ENCODE peak calls at places on chromosomes 11 and 22, in four cellular contexts. T is thoracic aorta, X is IMR-90, F is lower lobe of right lung. H is an unnamed sample.

GRCh38 chr22:24803064-24803542 is 2.9 kb upstream of the SGSM1 start:
- DNase-seq in T (no peak), F (no peak), X (peak; percentile 12), H (no peak)

GRCh38 chr22:50009765-50010675 is 2.5 kb downstream of the IL17REL start:
- DNase-seq in X (no peak), F (peak; percentile 43), T (no peak), H (no peak)

GRCh38 chr22:49026476-49027121 is 801.1 kb downstream of the BRD1 start:
- DNase-seq in F (peak; percentile 36), T (no peak), X (no peak), H (peak; percentile 42)

GRCh38 chr11:69686856-69687255 is 11.7 kb upstream of the LTO1 start:
- DNase-seq in T (no peak), F (no peak), X (no peak), H (peak; percentile 68)

GRCh38 chr11:45603930-45604682 is 61.3 kb downstream of the CHST1 start:
- DNase-seq in X (no peak), F (no peak), T (no peak), H (no peak)

GRCh38 chr11:77559686-77560425 is 29.9 kb upstream of the AQP11 start:
- DNase-seq in X (peak; percentile 93), F (no peak), T (no peak), H (no peak)

GRCh38 chr22:25700996-25701815 is 40.8 kb upstream of the MYO18B start:
- DNase-seq in T (no peak), X (peak; percentile 22), F (no peak), H (no peak)

GRCh38 chr11:69497221-69497787 is 15.8 kb downstream of the LINC01488 start:
- DNase-seq in T (peak; percentile 41), X (peak; percentile 95), F (peak; percentile 87), H (peak; percentile 61)

GRCh38 chr11:95279921-95280861 is 49.2 kb upstream of the SESN3 start:
- DNase-seq in X (no peak), T (no peak), F (no peak), H (no peak)

GRCh38 chr11:69928124-69928523 is 108.9 kb upstream of the FGF3 start:
- DNase-seq in F (peak; percentile 11), T (no peak), X (no peak), H (peak; percentile 50)

GRCh38 chr11:126127898-126128297 is 65.2 kb upstream of the CDON start:
- DNase-seq in X (no peak), T (no peak), F (no peak), H (peak; percentile 50)

GRCh38 chr11:47093541-47093940 is 83.1 kb downstream of the ARFGAP2 start:
- DNase-seq in X (no peak), T (no peak), F (no peak), H (no peak)

GRCh38 chr22:19085233-19086043 is 36.8 kb downstream of the DGCR2 start:
- DNase-seq in T (no peak), F (no peak), X (peak; percentile 52), H (no peak)

GRCh38 chr22:17836977-17837742 is 62.9 kb upstream of the BID start:
- DNase-seq in F (no peak), T (no peak), X (no peak), H (no peak)

GRCh38 chr11:127073621-127074020 is 73.1 kb upstream of the KIRREL3 start:
- DNase-seq in T (no peak), X (no peak), F (no peak), H (no peak)

GRCh38 chr11:123494195-123495050 is 64.4 kb downstream of the GRAMD1B start:
- DNase-seq in X (peak; percentile 69), T (no peak), F (no peak), H (no peak)

GRCh38 chr11:46808804-46809431 is 37.2 kb downstream of the CKAP5 start:
- DNase-seq in F (no peak), X (peak; percentile 49), T (no peak), H (no peak)

GRCh38 chr11:22169833-22170232 is 23.1 kb upstream of the ANO5 start:
- DNase-seq in X (peak; percentile 0), F (no peak), T (no peak), H (no peak)

GRCh38 chr22:41369837-41370236 is 11.9 kb upstream of the TEF start:
- DNase-seq in F (no peak), X (no peak), T (no peak), H (no peak)
- H3K4me1 ChIP-seq in F (peaks cover 51% of the 10 kb centered on the region), X (peaks cover 11% of the 10 kb centered on the region), T (peaks cover 33% of the 10 kb centered on the region), H (peaks cover 12% of the 10 kb centered on the region)

DNA sequence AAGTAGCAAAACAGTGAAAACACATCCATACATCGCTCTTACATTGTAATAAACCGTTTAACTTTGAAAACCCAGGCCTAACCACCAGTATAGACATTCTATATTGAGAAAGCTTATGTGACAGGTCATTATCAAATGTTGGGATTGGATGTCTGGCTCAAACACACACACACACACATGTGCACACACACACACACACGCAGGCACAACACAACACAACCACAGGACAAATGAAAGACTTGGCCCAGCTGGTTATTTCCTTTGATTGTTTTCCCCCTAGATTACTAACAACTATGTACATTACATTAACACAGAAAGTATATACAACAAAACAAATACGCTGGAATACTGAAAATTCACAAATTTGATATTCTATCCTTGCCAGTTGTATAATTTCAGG is 119.7 kb downstream of the APOL5 start:
- DNase-seq in F (no peak), T (no peak), X (no peak), H (no peak)
- H3K4me1 ChIP-seq in F (peaks cover 66% of the 10 kb centered on the region), T (peaks cover 55% of the 10 kb centered on the region), X (peaks cover 11% of the 10 kb centered on the region), H (peaks cover 36% of the 10 kb centered on the region)

GRCh38 chr22:30307026-30307574 is 17.8 kb upstream of the CASTOR1 start:
- DNase-seq in T (no peak), X (no peak), F (no peak), H (no peak)

GRCh38 chr22:30308518-30309230 is 18.1 kb downstream of the TBC1D10A start:
- DNase-seq in X (peak; percentile 73), T (no peak), F (no peak), H (no peak)

GRCh38 chr22:30305906-30306628 is 16.8 kb upstream of the CASTOR1 start:
- DNase-seq in T (no peak), F (no peak), X (no peak), H (no peak)

GRCh38 chr22:30306629-30307016 is 17.3 kb upstream of the CASTOR1 start:
- DNase-seq in F (no peak), T (no peak), X (no peak), H (no peak)

DNA sequence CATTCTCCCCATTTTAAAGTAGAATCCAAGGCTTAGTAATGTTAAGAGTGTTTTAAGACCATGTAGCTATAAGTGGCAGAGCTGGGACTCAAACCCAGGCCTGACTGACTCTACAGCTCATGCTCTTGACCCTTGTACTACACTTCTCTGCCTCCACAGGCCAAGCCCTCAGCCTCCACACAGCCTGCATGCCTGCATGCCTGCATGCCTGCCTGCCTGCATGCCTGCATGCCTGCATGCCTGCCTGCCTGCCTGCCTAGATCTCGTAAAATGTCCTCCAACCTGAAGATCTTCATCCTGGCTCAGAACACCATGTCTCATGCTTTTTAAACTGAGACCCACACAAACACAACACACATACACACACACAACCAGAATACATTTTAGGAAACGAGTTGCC is 18.6 kb downstream of the TBC1D10A start:
- DNase-seq in X (no peak), F (no peak), T (no peak), H (no peak)
- H3K4me1 ChIP-seq in X (peaks cover 39% of the 10 kb centered on the region), F (peaks cover 100% of the 10 kb centered on the region), T (peaks cover 100% of the 10 kb centered on the region), H (peaks cover 100% of the 10 kb centered on the region)

GRCh38 chr11:12414641-12415040 is 37.3 kb downstream of the PARVA start:
- DNase-seq in X (no peak), F (no peak), T (no peak), H (no peak)
- H3K4me1 ChIP-seq in X (peaks cover 52% of the 10 kb centered on the region), F (peaks cover 38% of the 10 kb centered on the region), T (peaks cover 77% of the 10 kb centered on the region), H (peaks cover 5% of the 10 kb centered on the region)

DNA sequence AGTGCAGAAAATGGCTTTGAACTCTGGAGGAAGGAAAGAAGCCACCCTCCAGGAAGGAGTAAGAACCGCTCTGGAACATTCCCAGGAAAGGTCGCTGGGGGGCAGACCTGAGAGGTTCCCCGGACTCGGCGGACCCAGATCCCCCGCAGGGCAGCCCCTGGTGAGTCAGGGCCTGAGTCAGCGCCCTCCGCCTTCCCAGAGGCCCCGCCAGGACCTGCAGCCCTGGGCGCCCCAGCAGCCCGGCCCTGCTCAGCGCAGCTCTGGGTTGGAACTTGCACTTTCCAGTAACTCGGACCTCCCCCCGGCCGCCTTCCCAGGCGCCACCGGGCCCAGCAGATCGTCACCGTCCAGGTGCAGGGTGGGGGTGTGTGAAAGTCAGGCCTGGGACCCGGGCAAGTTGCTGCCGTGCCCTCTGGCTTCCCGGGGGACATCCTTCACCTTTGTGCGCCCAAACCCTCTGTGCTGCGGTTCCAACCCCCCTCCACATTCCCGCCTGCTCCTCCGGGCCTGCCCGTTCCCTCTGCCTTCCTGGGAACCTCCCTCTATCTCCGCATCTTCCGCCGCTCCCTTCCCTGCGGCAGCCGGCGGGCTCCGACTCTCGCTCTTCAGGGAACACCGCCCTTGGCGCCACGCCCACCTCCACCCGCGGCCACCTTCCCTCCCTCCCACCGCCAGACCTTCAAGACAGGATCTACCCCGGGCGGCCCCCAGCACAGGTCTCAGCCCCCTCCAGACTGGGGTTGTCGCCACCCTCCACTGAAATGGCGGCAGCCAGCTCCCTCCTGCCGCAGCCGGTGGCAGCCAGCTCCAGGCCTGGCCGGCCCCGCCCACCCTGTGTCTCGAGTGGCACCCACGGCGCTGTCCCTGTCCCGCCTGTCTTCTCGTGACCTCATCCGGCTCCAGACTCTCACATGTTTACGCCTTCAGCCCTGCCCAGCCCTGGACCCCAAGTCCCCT is 36.8 kb upstream of the WNT7B start:
- DNase-seq in X (peak; percentile 96), T (peak; percentile 84), F (peak; percentile 95), H (peak; percentile 95)
- H3K4me1 ChIP-seq in X (peaks cover 10% of the 10 kb centered on the region), T (peaks cover 24% of the 10 kb centered on the region), F (peaks cover 26% of the 10 kb centered on the region), H (peaks cover 12% of the 10 kb centered on the region)

DNA sequence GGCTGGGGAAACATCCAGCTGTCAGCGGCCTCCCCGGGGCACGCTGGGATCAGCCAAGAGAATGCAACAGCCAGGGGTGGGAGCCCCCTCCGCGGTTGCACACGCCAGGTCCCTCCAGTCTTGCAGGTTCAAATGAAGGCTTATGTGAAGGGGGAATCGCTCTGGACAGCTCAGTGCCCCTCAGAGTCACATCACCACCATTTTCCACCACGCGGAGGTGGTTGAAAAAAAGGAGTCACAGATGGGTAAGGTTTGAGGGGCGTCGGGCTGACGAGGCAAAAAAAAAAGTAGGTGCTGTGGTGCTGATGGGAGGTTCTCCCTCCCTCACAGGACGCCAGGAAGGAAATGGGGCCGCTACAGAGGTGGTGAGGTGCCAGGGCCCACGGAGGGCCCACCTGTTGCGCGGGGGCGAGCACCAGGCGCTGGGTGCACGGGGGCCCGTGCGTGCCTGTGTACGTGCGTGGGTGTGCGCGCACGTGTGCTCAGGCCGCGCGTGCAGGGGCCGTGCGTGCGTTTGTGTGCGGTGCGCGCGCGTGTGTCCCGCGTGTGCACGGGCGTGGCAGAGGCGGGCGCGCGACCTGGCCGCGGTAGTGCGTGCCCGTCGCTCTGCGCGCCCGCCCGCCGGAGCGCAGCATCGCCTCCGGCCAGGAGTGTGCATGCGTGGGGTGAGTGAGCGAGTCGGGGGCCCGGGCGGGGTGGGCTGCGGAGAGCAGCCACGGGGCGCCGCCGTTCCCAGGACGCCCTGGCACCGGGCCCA is 3.0 kb downstream of the PDGFB start:
- DNase-seq in F (no peak), T (no peak), X (no peak), H (no peak)
- H3K4me1 ChIP-seq in F (peaks cover 83% of the 10 kb centered on the region), T (peaks cover 39% of the 10 kb centered on the region), X (peaks cover 5% of the 10 kb centered on the region), H (peaks cover 30% of the 10 kb centered on the region)

GRCh38 chr11:44595964-44596381 is 30.5 kb downstream of the CD82 start:
- DNase-seq in T (no peak), F (no peak), X (no peak), H (no peak)
- H3K4me1 ChIP-seq in T (peaks cover 76% of the 10 kb centered on the region), F (peaks cover 69% of the 10 kb centered on the region), X (peaks cover 28% of the 10 kb centered on the region), H (peaks cover 33% of the 10 kb centered on the region)

DNA sequence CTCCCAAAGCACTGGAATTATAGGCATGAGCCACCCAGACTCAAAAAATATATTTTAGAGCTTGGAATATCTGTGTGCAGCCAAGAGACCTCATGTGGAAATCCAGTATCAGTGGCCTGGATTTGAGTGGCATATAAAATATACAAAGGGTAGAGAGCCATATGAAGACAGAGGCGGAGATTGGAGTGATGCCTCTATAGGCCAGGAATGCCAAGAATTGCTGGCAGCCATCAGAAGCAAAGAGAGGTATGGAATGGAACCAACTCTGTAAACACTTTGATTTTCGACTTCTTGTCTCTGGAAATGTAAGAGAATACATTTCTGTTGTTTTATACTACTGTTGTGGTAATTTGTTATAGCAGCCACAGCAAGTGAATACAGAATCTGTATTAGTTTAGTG is 123.0 kb downstream of the PLEKHA7 start:
- DNase-seq in F (no peak), T (no peak), X (peak; percentile 8), H (no peak)
- H3K4me1 ChIP-seq in F (no peaks in the 10 kb centered on the region), T (no peaks in the 10 kb centered on the region), X (no peaks in the 10 kb centered on the region), H (no peaks in the 10 kb centered on the region)

H was measured in spleen.